ENCODE peak calls at places on chromosomes 4 and X, in six cellular contexts. Y is heart right ventricle, S is fibroblast of lung, B is aorta, J is thyroid gland, C is spleen. X is an unnamed sample.

GRCh38 chr4:175884048-175884447 is 72.0 kb upstream of the GPM6A start:
- DNase-seq in Y (no peak), S (peak), B (no peak), J (no peak), C (no peak), X (no peak)

GRCh38 chrX:39212456-39212855 is 411.2 kb downstream of the MID1IP1 start:
- DNase-seq in Y (no peak), S (no peak), B (no peak), J (no peak), C (no peak), X (no peak)

GRCh38 chrX:44105228-44105913 is 132.2 kb upstream of the NDP start:
- DNase-seq in Y (no peak), S (no peak), B (no peak), J (no peak), C (no peak), X (no peak)

GRCh38 chr4:149194061-149194460 is 621.6 kb downstream of the IQCM start:
- DNase-seq in Y (no peak), S (no peak), B (no peak), J (no peak), C (no peak), X (no peak)

GRCh38 chr4:125389713-125390112 is 75.0 kb downstream of the FAT4 start:
- DNase-seq in Y (no peak), S (peak), B (no peak), J (no peak), C (no peak), X (no peak)

GRCh38 chr4:141570290-141570689 is 66.1 kb upstream of the IL15 start:
- DNase-seq in Y (no peak), S (no peak), B (no peak), J (no peak), C (no peak), X (no peak)

GRCh38 chr4:168221298-168221697 is 97.3 kb downstream of the DDX60 start:
- DNase-seq in Y (no peak), S (peak), B (no peak), J (no peak), C (no peak), X (no peak)

GRCh38 chrX:22060451-22060940 is 28.4 kb downstream of the PHEX start:
- DNase-seq in Y (no peak), S (peak), B (no peak), J (no peak), C (no peak), X (no peak)

GRCh38 chr4:152309418-152309817 is 226.5 kb downstream of the FBXW7 start:
- DNase-seq in Y (no peak), S (no peak), B (no peak), J (no peak), C (no peak), X (no peak)

GRCh38 chrX:21487832-21488231 is 113.6 kb downstream of the CNKSR2 start:
- DNase-seq in Y (no peak), S (peak), B (no peak), J (no peak), C (no peak), X (no peak)

GRCh38 chr4:111943796-111944203 is 201.5 kb upstream of the FAM241A start:
- DNase-seq in Y (no peak), S (peak), B (no peak), J (peak), C (peak), X (peak)

GRCh38 chr4:84254537-84254936 is 244.6 kb downstream of the NKX6-1 start:
- DNase-seq in Y (no peak), S (no peak), B (no peak), J (no peak), C (no peak), X (no peak)

GRCh38 chrX:120549483-120550452 is 11.0 kb downstream of the CUL4B start:
- DNase-seq in Y (no peak), S (peak), B (no peak), J (no peak), C (no peak), X (no peak)

GRCh38 chrX:154072192-154072591 is 25.3 kb downstream of the MECP2 start:
- DNase-seq in Y (no peak), S (no peak), B (no peak), J (no peak), C (no peak), X (no peak)

GRCh38 chr4:88106205-88106604 is 52.2 kb downstream of the ABCG2 start:
- DNase-seq in Y (no peak), S (peak), B (no peak), J (no peak), C (no peak), X (no peak)

GRCh38 chr4:78612398-78613005 is 60.9 kb downstream of the ANXA3 start:
- DNase-seq in Y (peak), S (peak), B (no peak), J (peak), C (no peak), X (no peak)

GRCh38 chrX:139518475-139518874 is 12.1 kb upstream of the F9 start:
- DNase-seq in Y (no peak), S (no peak), B (no peak), J (no peak), C (no peak), X (no peak)

GRCh38 chr4:73208376-73208775 is 50.2 kb downstream of the ANKRD17 start:
- DNase-seq in Y (no peak), S (peak), B (no peak), J (no peak), C (no peak), X (no peak)

GRCh38 chr4:125681240-125681639 is 366.5 kb downstream of the FAT4 start:
- DNase-seq in Y (no peak), S (no peak), B (no peak), J (no peak), C (no peak), X (no peak)

GRCh38 chrX:70134116-70134477 is 850 bp downstream of the IGBP1 start:
- DNase-seq in Y (no peak), S (peak), B (no peak), J (no peak), C (peak), X (no peak)

GRCh38 chrX:104307341-104307740 is 52.6 kb upstream of the ESX1 start:
- DNase-seq in Y (no peak), S (peak), B (no peak), J (no peak), C (no peak), X (no peak)

GRCh38 chr4:119242417-119242816 is 29.9 kb downstream of the USP53 start:
- DNase-seq in Y (no peak), S (no peak), B (no peak), J (no peak), C (no peak), X (no peak)

GRCh38 chr4:119244344-119244743 is 31.8 kb downstream of the USP53 start:
- DNase-seq in Y (no peak), S (no peak), B (no peak), J (no peak), C (no peak), X (no peak)

GRCh38 chr4:119244832-119245231 is 32.3 kb downstream of the USP53 start:
- DNase-seq in Y (no peak), S (no peak), B (no peak), J (no peak), C (no peak), X (no peak)

GRCh38 chr4:119243868-119244267 is 31.4 kb downstream of the USP53 start:
- DNase-seq in Y (no peak), S (no peak), B (no peak), J (no peak), C (no peak), X (no peak)

GRCh38 chr4:119246177-119246576 is 33.7 kb downstream of the USP53 start:
- DNase-seq in Y (peak), S (no peak), B (no peak), J (no peak), C (peak), X (no peak)
- H3K27ac ChIP-seq in Y (peak), S (no peak), B (no peak), J (no peak), C (no peak), X (no peak)

DNA sequence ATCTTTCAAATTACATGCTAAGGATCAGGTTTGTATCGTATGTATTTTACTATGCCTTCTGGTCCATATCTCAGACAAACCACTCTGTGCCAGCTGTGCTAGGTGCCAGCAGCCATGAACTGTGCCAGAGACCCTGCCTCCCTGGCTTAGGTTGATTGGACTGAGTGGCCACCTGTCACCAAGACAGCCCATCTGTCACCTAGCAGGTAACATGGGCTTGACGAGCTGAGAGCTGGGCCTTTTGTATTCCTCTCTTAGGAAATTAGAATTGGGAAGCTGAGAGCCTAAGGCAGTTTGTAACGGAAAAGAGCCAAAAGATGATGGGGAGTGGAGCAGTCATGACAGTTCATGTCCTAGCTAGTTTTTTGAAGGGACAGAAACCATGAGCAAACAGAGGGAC is 42.5 kb downstream of the TMEM164 start:
- DNase-seq in Y (no peak), S (no peak), B (no peak), J (no peak), C (no peak), X (no peak)
- H3K27ac ChIP-seq in Y (peak), S (no peak), B (no peak), J (no peak), C (no peak), X (no peak)

GRCh38 chr4:56264861-56265260 is 122.4 kb downstream of the AASDH start:
- DNase-seq in Y (no peak), S (no peak), B (no peak), J (no peak), C (no peak), X (no peak)
- H3K27ac ChIP-seq in Y (no peak), S (no peak), B (no peak), J (no peak), C (no peak), X (no peak)

DNA sequence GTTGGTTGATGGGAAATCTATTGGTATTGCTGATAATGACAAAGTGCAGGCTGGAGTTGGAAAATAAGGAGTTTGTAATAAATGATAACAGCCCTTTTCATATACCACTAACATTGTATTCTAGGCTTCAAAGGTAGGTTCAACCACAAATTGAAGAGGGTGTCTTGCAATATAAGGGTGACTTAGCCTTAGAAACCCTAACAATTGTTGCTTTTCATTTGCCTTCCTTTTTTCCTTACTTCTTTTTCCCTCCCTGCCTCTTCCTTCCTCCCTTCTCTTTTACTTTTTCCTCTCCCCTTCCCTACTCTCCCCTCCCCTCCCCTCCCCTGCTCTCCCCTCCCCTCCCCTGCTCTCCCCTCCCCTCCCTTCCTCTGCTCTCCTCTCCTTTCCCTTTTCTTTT is 10.9 kb upstream of the AGA start:
- DNase-seq in Y (no peak), S (no peak), B (no peak), J (no peak), C (no peak), X (no peak)
- H3K27ac ChIP-seq in Y (no peak), S (no peak), B (no peak), J (no peak), C (no peak), X (no peak)

GRCh38 chr4:156901871-156902270 is 69.7 kb downstream of the PDGFC start:
- DNase-seq in Y (no peak), S (no peak), B (no peak), J (no peak), C (no peak), X (no peak)
- H3K27ac ChIP-seq in Y (no peak), S (no peak), B (no peak), J (no peak), C (no peak), X (no peak)

DNA sequence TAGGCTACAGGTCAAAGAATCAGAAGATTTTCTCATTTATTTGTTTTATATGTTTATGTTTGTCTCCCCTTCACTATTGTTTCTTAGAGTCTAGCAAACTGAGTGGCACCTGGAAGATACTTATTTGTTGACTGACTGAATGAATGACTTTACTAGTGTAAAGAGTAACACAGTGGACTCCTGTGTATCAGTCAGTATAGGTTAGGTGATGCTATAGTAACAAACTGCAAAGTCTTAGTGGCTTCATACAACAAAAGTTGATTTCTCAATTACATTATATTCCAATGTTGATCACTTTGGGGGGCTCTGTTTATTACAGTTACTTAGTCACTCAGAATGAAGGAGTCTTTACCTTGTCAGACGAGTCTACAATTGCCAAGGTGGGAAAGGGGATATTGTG is 76.6 kb downstream of the DCK start:
- DNase-seq in Y (no peak), S (no peak), B (no peak), J (no peak), C (no peak), X (no peak)
- H3K27ac ChIP-seq in Y (no peak), S (no peak), B (no peak), J (no peak), C (no peak), X (no peak)

DNA sequence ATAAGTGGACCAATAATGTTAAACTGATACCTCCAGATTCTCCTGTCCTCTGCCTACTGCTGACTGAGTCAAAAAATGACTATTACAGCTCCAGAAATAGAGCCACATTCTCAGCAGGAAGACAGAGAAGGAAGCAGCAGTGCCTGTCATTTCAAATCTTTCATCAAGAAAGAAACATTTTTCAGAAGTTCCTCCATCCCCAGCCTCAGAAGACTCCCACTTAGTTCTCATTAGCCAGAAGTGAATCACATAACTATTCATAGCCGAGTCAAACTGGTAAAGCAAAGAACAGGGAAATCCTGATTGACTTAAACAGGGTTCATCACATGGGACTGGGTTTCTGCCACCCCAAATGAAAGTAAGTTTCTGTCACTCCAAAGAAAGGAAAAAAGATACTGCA is 599.6 kb downstream of the GALNTL6 start:
- DNase-seq in Y (no peak), S (no peak), B (no peak), J (no peak), C (no peak), X (no peak)
- H3K27ac ChIP-seq in Y (no peak), S (no peak), B (no peak), J (no peak), C (no peak), X (no peak)

DNA sequence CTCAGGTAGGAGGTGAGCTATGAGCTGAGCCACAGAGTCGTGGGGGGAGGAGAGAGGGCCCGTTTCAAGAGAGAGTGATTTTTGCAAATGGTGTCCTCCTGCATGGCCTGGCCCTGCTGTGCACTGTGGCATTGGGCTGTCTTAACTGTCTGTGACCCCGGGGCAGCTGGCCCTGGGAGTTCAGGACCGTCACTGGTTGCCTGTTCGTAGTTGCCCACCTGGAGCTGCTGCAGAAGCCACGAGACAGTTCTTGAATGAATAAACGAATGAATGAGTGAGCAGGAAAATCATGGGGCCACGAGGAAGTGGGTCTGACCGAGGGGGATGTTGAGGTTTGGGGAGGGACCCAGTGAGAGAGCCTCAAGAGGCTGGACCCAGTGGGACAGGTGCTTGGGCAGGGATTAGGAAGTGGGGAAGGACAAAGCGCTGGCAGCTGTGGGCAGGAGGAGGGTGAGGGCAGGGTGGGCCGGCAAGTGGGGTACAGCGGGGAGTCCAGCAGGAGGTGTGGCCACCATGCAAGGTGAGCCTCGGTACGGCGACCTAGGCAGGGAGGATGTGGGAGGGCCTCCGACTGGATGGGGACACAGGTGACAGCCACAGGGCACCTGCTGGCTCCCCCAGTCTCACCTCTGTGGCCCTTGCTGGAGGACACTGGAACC is 10.1 kb downstream of the RGS12 start:
- DNase-seq in Y (no peak), S (no peak), B (peak), J (peak), C (peak), X (peak)
- H3K27ac ChIP-seq in Y (no peak), S (no peak), B (no peak), J (no peak), C (no peak), X (no peak)

GRCh38 chrX:55486736-55487135 is 2.9 kb downstream of the USP51 start:
- DNase-seq in Y (no peak), S (peak), B (no peak), J (no peak), C (no peak), X (no peak)

GRCh38 chrX:55489315-55490009 is at the start of gene USP51:
- DNase-seq in Y (peak), S (peak), B (peak), J (peak), C (peak), X (no peak)

GRCh38 chrX:55488559-55489314 is 911 bp downstream of the USP51 start:
- DNase-seq in Y (peak), S (peak), B (peak), J (peak), C (peak), X (no peak)

GRCh38 chrX:55487143-55487542 is 2.5 kb downstream of the USP51 start:
- DNase-seq in Y (no peak), S (no peak), B (no peak), J (no peak), C (no peak), X (no peak)

GRCh38 chrX:55488268-55488558 is 1.4 kb downstream of the USP51 start:
- DNase-seq in Y (peak), S (no peak), B (no peak), J (no peak), C (no peak), X (no peak)
- H3K27ac ChIP-seq in Y (peak), S (no peak), B (peak), J (peak), C (peak), X (no peak)